ENCODE peak calls at places on chromosome 21, in six cellular contexts. I is choroid plexus epithelial cell, L is transverse colon, Q is mammary epithelial cell, F is heart right ventricle, A is esophagus squamous epithelium. Z is an unnamed sample.

GRCh38 chr21:37508341-37508740 is 141.8 kb downstream of the DYRK1A start:
- DNase-seq in I (no peak), L (no peak), Q (peak; percentile 11), F (no peak), A (no peak), Z (no peak)

GRCh38 chr21:40863839-40864238 is 16.9 kb upstream of the DSCAM start:
- DNase-seq in I (no peak), L (no peak), Q (no peak), F (no peak), A (no peak), Z (no peak)

GRCh38 chr21:41616063-41616591 is 108.2 kb upstream of the TMPRSS2 start:
- DNase-seq in I (peak; percentile 45), L (no peak), Q (peak; percentile 74), F (no peak), A (no peak), Z (no peak)

GRCh38 chr21:29175408-29176147 is 45.1 kb downstream of the MAP3K7CL start:
- DNase-seq in I (peak; percentile 95), L (no peak), Q (no peak), F (no peak), A (no peak), Z (no peak)

GRCh38 chr21:36551731-36552457 is 72.0 kb upstream of the CLDN14 start:
- DNase-seq in I (peak; percentile 16), L (no peak), Q (no peak), F (no peak), A (no peak), Z (no peak)

GRCh38 chr21:41472769-41473548 is 35.0 kb downstream of the TMPRSS2 start:
- DNase-seq in I (no peak), L (no peak), Q (no peak), F (no peak), A (no peak), Z (no peak)

GRCh38 chr21:43203523-43204080 is 34.8 kb downstream of the CRYAA start:
- DNase-seq in I (no peak), L (no peak), Q (no peak), F (no peak), A (no peak), Z (no peak)

GRCh38 chr21:33432496-33432895 is 29.3 kb downstream of the IFNGR2 start:
- DNase-seq in I (no peak), L (no peak), Q (no peak), F (no peak), A (no peak), Z (no peak)

GRCh38 chr21:36728371-36729111 is 29.6 kb downstream of the SIM2 start:
- DNase-seq in I (no peak), L (no peak), Q (no peak), F (no peak), A (no peak), Z (no peak)

GRCh38 chr21:44049182-44049581 is 37.1 kb downstream of the TRAPPC10 start:
- DNase-seq in I (no peak), L (no peak), Q (no peak), F (no peak), A (no peak), Z (no peak)

GRCh38 chr21:36203603-36203889 is 46.9 kb downstream of the DOP1B start:
- DNase-seq in I (peak; percentile 86), L (no peak), Q (peak; percentile 87), F (no peak), A (no peak), Z (peak; percentile 92)

GRCh38 chr21:45297869-45298268 is 10.2 kb upstream of the POFUT2 start:
- DNase-seq in I (no peak), L (no peak), Q (no peak), F (no peak), A (no peak), Z (no peak)

GRCh38 chr21:42905195-42905594 is 12.1 kb downstream of the NDUFV3 start:
- DNase-seq in I (peak; percentile 5), L (no peak), Q (no peak), F (no peak), A (no peak), Z (no peak)

GRCh38 chr21:38263493-38263892 is 6.7 kb downstream of the KCNJ15 start:
- DNase-seq in I (peak; percentile 65), L (no peak), Q (peak; percentile 58), F (no peak), A (no peak), Z (no peak)

GRCh38 chr21:15732290-15732995 is 2.7 kb downstream of the USP25 start:
- DNase-seq in I (peak; percentile 66), L (no peak), Q (peak; percentile 40), F (no peak), A (no peak), Z (peak; percentile 34)

GRCh38 chr21:42013338-42013737 is 3.2 kb upstream of the ZBTB21 start:
- DNase-seq in I (peak; percentile 38), L (no peak), Q (no peak), F (no peak), A (no peak), Z (no peak)

GRCh38 chr21:42025392-42026071 is 15.4 kb upstream of the ZBTB21 start:
- DNase-seq in I (peak; percentile 23), L (no peak), Q (no peak), F (no peak), A (no peak), Z (no peak)

GRCh38 chr21:45018131-45019075 is 56.0 kb upstream of the ADARB1 start:
- DNase-seq in I (no peak), L (peak; percentile 9), Q (no peak), F (peak; percentile 39), A (no peak), Z (no peak)

GRCh38 chr21:42796327-42797062 is 82.8 kb downstream of the WDR4 start:
- DNase-seq in I (no peak), L (no peak), Q (no peak), F (no peak), A (no peak), Z (no peak)

GRCh38 chr21:41840880-41841279 is 38.3 kb downstream of the PRDM15 start:
- DNase-seq in I (no peak), L (no peak), Q (no peak), F (no peak), A (no peak), Z (no peak)

GRCh38 chr21:28801906-28802305 is 190.8 kb downstream of the LTN1 start:
- DNase-seq in I (no peak), L (no peak), Q (no peak), F (no peak), A (no peak), Z (no peak)

GRCh38 chr21:26546698-26547097 is 26.4 kb downstream of the CYYR1 start:
- DNase-seq in I (no peak), L (no peak), Q (no peak), F (peak; percentile 20), A (no peak), Z (no peak)

GRCh38 chr21:44511938-44512275 is 28.1 kb downstream of the KRTAP10-1 start:
- DNase-seq in I (no peak), L (no peak), Q (no peak), F (peak; percentile 3), A (no peak), Z (no peak)

GRCh38 chr21:44632067-44632466 is 5.1 kb upstream of the KRTAP10-10 start:
- DNase-seq in I (no peak), L (no peak), Q (no peak), F (no peak), A (no peak), Z (no peak)

GRCh38 chr21:32861871-32862270 is 90.3 kb upstream of the PAXBP1 start:
- DNase-seq in I (peak; percentile 53), L (no peak), Q (no peak), F (no peak), A (no peak), Z (no peak)

GRCh38 chr21:32826317-32827167 is 55.0 kb upstream of the PAXBP1 start:
- DNase-seq in I (peak; percentile 84), L (peak; percentile 50), Q (peak; percentile 38), F (no peak), A (no peak), Z (peak; percentile 35)

GRCh38 chr21:26795866-26796329 is 49.3 kb downstream of the ADAMTS1 start:
- DNase-seq in I (peak; percentile 99), L (peak; percentile 63), Q (peak; percentile 73), F (no peak), A (no peak), Z (peak; percentile 67)

GRCh38 chr21:39441502-39442475 is 3.8 kb downstream of the LCA5L start:
- DNase-seq in I (peak; percentile 79), L (no peak), Q (peak; percentile 34), F (no peak), A (no peak), Z (peak; percentile 48)
- TF ChIP-seq CTCF in I (peak; percentile 87), L (peak; percentile 59), Q (peak; percentile 81), F (peak; percentile 76), A (peak; percentile 12), Z (peak; percentile 81)

DNA sequence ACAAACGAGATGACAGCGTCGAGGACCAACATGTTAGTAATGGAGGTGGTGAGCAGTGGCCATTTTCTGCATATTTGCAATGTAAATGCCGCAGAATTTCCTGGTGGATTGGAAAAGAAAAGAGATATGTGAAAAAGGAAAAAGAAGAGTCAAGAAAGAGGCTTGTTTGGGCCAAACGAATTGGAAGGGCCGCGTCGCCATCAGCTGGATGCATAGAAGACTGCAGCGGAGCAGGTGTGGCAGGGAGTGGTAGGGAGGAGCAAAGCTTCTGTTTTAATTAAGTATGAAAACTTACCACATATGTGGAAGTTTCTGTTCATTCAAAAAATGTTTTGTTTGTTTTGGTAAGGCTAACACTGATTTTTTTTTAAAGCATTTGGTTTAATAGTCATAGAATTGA is 690.7 kb downstream of the NCAM2 start:
- DNase-seq in I (peak; percentile 76), L (no peak), Q (no peak), F (peak; percentile 17), A (no peak), Z (no peak)
- TF ChIP-seq CTCF in I (peak; percentile 90), L (no peak), Q (no peak), F (no peak), A (no peak), Z (no peak)

GRCh38 chr21:34891610-34891943 is 157.5 kb downstream of the RUNX1 start:
- DNase-seq in I (no peak), L (no peak), Q (no peak), F (no peak), A (no peak), Z (no peak)
- TF ChIP-seq CTCF in I (no peak), L (no peak), Q (no peak), F (no peak), A (no peak), Z (no peak)

GRCh38 chr21:31580866-31581276 is 78.6 kb upstream of the SOD1 start:
- DNase-seq in I (peak; percentile 83), L (peak; percentile 70), Q (peak; percentile 37), F (peak; percentile 48), A (no peak), Z (peak; percentile 54)

GRCh38 chr21:31577280-31577679 is 82.2 kb upstream of the SOD1 start:
- DNase-seq in I (no peak), L (no peak), Q (no peak), F (no peak), A (no peak), Z (no peak)

GRCh38 chr21:31573217-31573616 is 86.3 kb upstream of the SOD1 start:
- DNase-seq in I (no peak), L (no peak), Q (no peak), F (no peak), A (no peak), Z (no peak)

GRCh38 chr21:31571879-31572278 is 87.6 kb upstream of the SOD1 start:
- DNase-seq in I (no peak), L (no peak), Q (no peak), F (no peak), A (no peak), Z (no peak)

DNA sequence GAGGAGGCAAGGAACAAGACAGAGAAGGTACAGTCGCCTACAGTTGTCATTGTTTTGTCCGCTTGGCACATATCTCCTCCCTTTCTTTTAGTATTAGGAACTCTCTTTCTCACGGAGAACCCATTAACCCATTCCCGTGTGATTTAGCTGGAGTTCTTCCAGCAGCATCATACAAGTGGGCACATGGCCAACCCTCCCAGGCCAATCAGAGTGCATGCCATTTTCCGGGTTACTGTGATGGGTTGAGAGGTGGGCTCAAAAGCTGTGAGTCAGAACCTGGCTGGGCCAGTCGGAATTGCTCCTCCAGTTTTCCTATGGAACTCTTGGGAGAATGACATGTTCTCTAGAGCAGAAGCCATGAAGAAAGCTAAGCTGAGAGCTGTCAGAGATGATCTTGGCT is 83.1 kb upstream of the SOD1 start:
- DNase-seq in I (peak; percentile 18), L (no peak), Q (no peak), F (no peak), A (no peak), Z (peak; percentile 20)
- TF ChIP-seq CTCF in I (no peak), L (no peak), Q (no peak), F (no peak), A (no peak), Z (no peak)